ENCODE peak calls at places on chromosomes 4 and X, in six cellular contexts. H is brain microvascular endothelial cell, P is GM20000, W is upper lobe of right lung, Z is tibial nerve, I is astrocyte of the spinal cord. N is an unnamed sample.

GRCh38 chr4:1404573-1405248 is 1.5 kb downstream of the NKX1-1 start:
- DNase-seq in Z (no peak), P (peak), W (peak), H (no peak), I (no peak), N (no peak)

GRCh38 chr4:18111100-18111499 is 89.5 kb upstream of the LCORL start:
- DNase-seq in W (no peak), P (no peak), H (no peak), Z (no peak), I (no peak), N (no peak)

GRCh38 chrX:54452920-54453319 is 12.7 kb downstream of the TSR2 start:
- DNase-seq in P (no peak), I (peak), Z (no peak), W (no peak), H (peak), N (no peak)

GRCh38 chr4:123452585-123452984 is 56.0 kb downstream of the SPRY1 start:
- DNase-seq in H (peak), W (no peak), Z (peak), I (peak), P (no peak), N (no peak)

GRCh38 chrX:70901465-70901864 is 7.0 kb downstream of the TEX11 start:
- DNase-seq in H (no peak), Z (no peak), I (no peak), P (no peak), W (no peak), N (no peak)

GRCh38 chr4:171601091-171601490 is 212.1 kb upstream of the GALNTL6 start:
- DNase-seq in I (no peak), W (no peak), P (no peak), H (no peak), Z (no peak), N (no peak)

GRCh38 chr4:8618961-8619720 is 26.6 kb downstream of the CPZ start:
- DNase-seq in W (no peak), P (no peak), H (no peak), I (no peak), Z (no peak), N (no peak)

GRCh38 chr4:71595576-71596108 is 188.2 kb downstream of the GC start:
- DNase-seq in H (no peak), I (no peak), P (no peak), W (no peak), Z (no peak), N (no peak)

GRCh38 chrX:154829102-154829501 is 5.4 kb downstream of the SMIM9 start:
- DNase-seq in P (no peak), Z (no peak), W (no peak), I (no peak), H (no peak), N (no peak)
- TF ChIP-seq CTCF in P (no peak), Z (no peak), W (no peak), I (no peak), H (no peak), N (no peak)

GRCh38 chr4:38724507-38724808 is 58.3 kb downstream of the TLR10 start:
- DNase-seq in Z (no peak), P (no peak), I (no peak), W (no peak), H (no peak), N (peak)

GRCh38 chr4:38730493-38730829 is 52.3 kb downstream of the TLR10 start:
- DNase-seq in W (no peak), H (no peak), P (no peak), I (no peak), Z (no peak), N (no peak)

GRCh38 chr4:38730830-38731646 is 51.8 kb downstream of the TLR10 start:
- DNase-seq in I (peak), P (peak), Z (peak), H (peak), W (peak), N (no peak)

GRCh38 chr4:38723726-38724506 is 58.9 kb downstream of the TLR10 start:
- DNase-seq in I (no peak), Z (no peak), W (no peak), P (no peak), H (no peak), N (peak)

DNA sequence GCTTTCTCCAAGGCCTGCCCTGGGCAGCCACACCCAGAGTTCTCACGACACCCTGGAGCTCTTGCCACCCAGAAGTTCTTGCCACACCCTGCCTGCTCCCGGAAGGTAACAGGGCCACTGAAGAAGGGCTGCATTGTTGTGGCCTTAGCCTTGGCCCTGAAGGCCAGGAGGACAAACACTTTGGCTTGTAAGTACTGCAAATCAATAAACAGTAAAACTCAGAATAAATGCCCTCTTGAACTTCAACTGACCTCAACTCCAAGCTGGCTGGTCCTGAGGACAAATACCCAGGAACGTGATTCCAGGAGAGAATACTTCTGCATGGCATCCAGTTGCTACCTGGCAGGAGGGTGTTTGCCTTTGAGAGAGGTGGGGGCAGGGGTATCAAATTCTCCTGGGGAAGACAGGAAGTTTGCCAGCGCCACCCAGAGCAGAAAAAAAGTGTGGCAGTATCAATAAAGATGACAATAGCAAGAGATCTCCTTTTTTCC is 54.1 kb downstream of the TLR10 start:
- DNase-seq in I (no peak), P (no peak), W (peak), Z (no peak), H (no peak), N (no peak)
- TF ChIP-seq CTCF in I (peak), P (no peak), W (no peak), Z (no peak), H (peak), N (no peak)

GRCh38 chrX:1815456-1816175 is 200.8 kb downstream of the ASMT start:
- DNase-seq in Z (no peak), I (no peak), P (no peak), H (no peak), W (no peak), N (no peak)
- TF ChIP-seq CTCF in Z (no peak), I (no peak), P (no peak), H (no peak), W (no peak), N (no peak)

GRCh38 chr4:111154924-111155323 is 532.0 kb upstream of the PITX2 start:
- DNase-seq in H (no peak), I (no peak), W (no peak), P (no peak), Z (no peak), N (no peak)
- TF ChIP-seq CTCF in H (no peak), I (no peak), W (no peak), P (no peak), Z (no peak), N (no peak)

GRCh38 chrX:153353416-153353815 is 19.5 kb downstream of the ZNF275 start:
- DNase-seq in H (no peak), I (no peak), P (no peak), W (no peak), Z (no peak), N (no peak)
- TF ChIP-seq CTCF in H (no peak), I (no peak), P (no peak), W (no peak), Z (no peak), N (no peak)

GRCh38 chrX:51484616-51485015 is 11.8 kb downstream of the NUDT11 start:
- DNase-seq in I (no peak), H (no peak), W (no peak), Z (no peak), P (no peak), N (no peak)

GRCh38 chrX:51487960-51488267 is 8.5 kb downstream of the NUDT11 start:
- DNase-seq in H (no peak), I (peak), Z (no peak), W (no peak), P (no peak), N (no peak)
- TF ChIP-seq CTCF in H (no peak), I (no peak), Z (no peak), W (no peak), P (no peak), N (no peak)

GRCh38 chrX:47751670-47752069 is 85.0 kb upstream of the ZNF81 start:
- DNase-seq in I (no peak), W (peak), Z (no peak), P (peak), H (no peak), N (no peak)
- TF ChIP-seq CTCF in I (no peak), W (peak), Z (no peak), P (no peak), H (peak), N (no peak)

GRCh38 chr4:121220698-121221097 is 56.6 kb upstream of the TNIP3 start:
- DNase-seq in Z (no peak), I (no peak), P (no peak), H (no peak), W (no peak), N (no peak)
- TF ChIP-seq CTCF in Z (no peak), I (no peak), P (no peak), H (no peak), W (no peak), N (no peak)

GRCh38 chr4:2695661-2696060 is 60.5 kb downstream of the TNIP2 start:
- DNase-seq in Z (no peak), I (no peak), P (no peak), W (no peak), H (no peak), N (no peak)

GRCh38 chr4:2698504-2698903 is 57.6 kb downstream of the TNIP2 start:
- DNase-seq in H (no peak), W (no peak), P (no peak), I (no peak), Z (no peak), N (no peak)

GRCh38 chr4:2694691-2695090 is 61.4 kb downstream of the TNIP2 start:
- DNase-seq in P (no peak), W (no peak), H (peak), I (peak), Z (no peak), N (no peak)

GRCh38 chr4:2697995-2698414 is 58.1 kb downstream of the TNIP2 start:
- DNase-seq in W (no peak), H (no peak), I (no peak), Z (no peak), P (no peak), N (no peak)

GRCh38 chr4:2696423-2696822 is 59.7 kb downstream of the TNIP2 start:
- DNase-seq in W (no peak), P (peak), I (no peak), Z (no peak), H (no peak), N (no peak)
- TF ChIP-seq CTCF in W (no peak), P (no peak), I (no peak), Z (no peak), H (no peak), N (no peak)

GRCh38 chr4:176561368-176561767 is 231.4 kb downstream of the VEGFC start:
- DNase-seq in P (no peak), H (no peak), I (no peak), Z (no peak), W (no peak), N (no peak)
- TF ChIP-seq CTCF in P (no peak), H (no peak), I (no peak), Z (no peak), W (no peak), N (no peak)